ENCODE peak calls at places on chromosomes 4 and X, in five cellular contexts. One of them, this sample, is unnamed.

GRCh38 chrX:20527458-20528099 is 260.9 kb upstream of the RPS6KA3 start:
- DNase-seq in ovary: peak
- DNase-seq in Peyer's patch: no peak
- DNase-seq in HepG2: peak
- DNase-seq in lower leg skin: no peak
- DNase-seq in this sample: no peak

GRCh38 chr4:169231647-169232262 is 39.0 kb downstream of the SH3RF1 start:
- DNase-seq in ovary: no peak
- DNase-seq in Peyer's patch: no peak
- DNase-seq in HepG2: no peak
- DNase-seq in lower leg skin: no peak
- DNase-seq in this sample: no peak

GRCh38 chr4:101200561-101200960 is 146.8 kb downstream of the PPP3CA start:
- DNase-seq in ovary: no peak
- DNase-seq in Peyer's patch: no peak
- DNase-seq in HepG2: peak
- DNase-seq in lower leg skin: no peak
- DNase-seq in this sample: no peak

GRCh38 chrX:79452879-79453278 is 85.7 kb upstream of the ITM2A start:
- DNase-seq in ovary: no peak
- DNase-seq in Peyer's patch: peak
- DNase-seq in HepG2: no peak
- DNase-seq in lower leg skin: no peak
- DNase-seq in this sample: no peak

GRCh38 chr4:2250764-2251072 is 8.8 kb upstream of the HAUS3 start:
- DNase-seq in ovary: no peak
- DNase-seq in Peyer's patch: peak
- DNase-seq in HepG2: no peak
- DNase-seq in lower leg skin: peak
- DNase-seq in this sample: peak

GRCh38 chr4:84279678-84280077 is 219.4 kb downstream of the NKX6-1 start:
- DNase-seq in ovary: no peak
- DNase-seq in Peyer's patch: no peak
- DNase-seq in HepG2: no peak
- DNase-seq in lower leg skin: no peak
- DNase-seq in this sample: no peak

GRCh38 chrX:140099221-140099620 is 133.9 kb upstream of the CXorf66 start:
- DNase-seq in ovary: no peak
- DNase-seq in Peyer's patch: no peak
- DNase-seq in HepG2: no peak
- DNase-seq in lower leg skin: no peak
- DNase-seq in this sample: no peak

GRCh38 chrX:69025802-69026301 is 139.4 kb downstream of the PJA1 start:
- DNase-seq in ovary: no peak
- DNase-seq in Peyer's patch: no peak
- DNase-seq in HepG2: no peak
- DNase-seq in lower leg skin: no peak
- DNase-seq in this sample: no peak

GRCh38 chrX:47215291-47215900 is 3.1 kb upstream of the CDK16 start:
- DNase-seq in ovary: no peak
- DNase-seq in Peyer's patch: no peak
- DNase-seq in HepG2: no peak
- DNase-seq in lower leg skin: peak
- DNase-seq in this sample: no peak

GRCh38 chr4:139889901-139890300 is 224.3 kb downstream of the MGST2 start:
- DNase-seq in ovary: no peak
- DNase-seq in Peyer's patch: no peak
- DNase-seq in HepG2: no peak
- DNase-seq in lower leg skin: no peak
- DNase-seq in this sample: no peak

GRCh38 chrX:49675075-49675719 is 20.6 kb downstream of the PAGE1 start:
- DNase-seq in ovary: no peak
- DNase-seq in Peyer's patch: no peak
- DNase-seq in HepG2: no peak
- DNase-seq in lower leg skin: no peak
- DNase-seq in this sample: no peak

GRCh38 chrX:150213481-150214030 is 149.6 kb upstream of the MAMLD1 start:
- DNase-seq in ovary: no peak
- DNase-seq in Peyer's patch: no peak
- DNase-seq in HepG2: no peak
- DNase-seq in lower leg skin: peak
- DNase-seq in this sample: no peak

GRCh38 chrX:68833855-68834331 is 5.1 kb downstream of the EFNB1 start:
- DNase-seq in ovary: peak
- DNase-seq in Peyer's patch: peak
- DNase-seq in HepG2: no peak
- DNase-seq in lower leg skin: peak
- DNase-seq in this sample: no peak

GRCh38 chr4:79331126-79331876 is 5.4 kb upstream of the NAA11 start:
- DNase-seq in ovary: no peak
- DNase-seq in Peyer's patch: no peak
- DNase-seq in HepG2: no peak
- DNase-seq in lower leg skin: no peak
- DNase-seq in this sample: no peak

GRCh38 chr4:7541414-7541810 is 106.7 kb upstream of the PSAPL1 start:
- DNase-seq in ovary: no peak
- DNase-seq in Peyer's patch: no peak
- DNase-seq in HepG2: no peak
- DNase-seq in lower leg skin: no peak
- DNase-seq in this sample: no peak

GRCh38 chrX:13428055-13428786 is 108.4 kb upstream of the ATXN3L start:
- DNase-seq in ovary: no peak
- DNase-seq in Peyer's patch: no peak
- DNase-seq in HepG2: no peak
- DNase-seq in lower leg skin: no peak
- DNase-seq in this sample: no peak

GRCh38 chr4:19844436-19844835 is 407.3 kb upstream of the SLIT2 start:
- DNase-seq in ovary: no peak
- DNase-seq in Peyer's patch: no peak
- DNase-seq in HepG2: no peak
- DNase-seq in lower leg skin: no peak
- DNase-seq in this sample: no peak

GRCh38 chr4:87053064-87053693 is 118.4 kb downstream of the AFF1 start:
- DNase-seq in ovary: no peak
- DNase-seq in Peyer's patch: no peak
- DNase-seq in HepG2: no peak
- DNase-seq in lower leg skin: no peak
- DNase-seq in this sample: no peak

GRCh38 chr4:176413171-176413570 is 93.4 kb downstream of the SPCS3 start:
- DNase-seq in ovary: no peak
- DNase-seq in Peyer's patch: no peak
- DNase-seq in HepG2: no peak
- DNase-seq in lower leg skin: no peak
- DNase-seq in this sample: no peak

GRCh38 chrX:77953708-77954107 is 15.7 kb downstream of the PGAM4 start:
- DNase-seq in ovary: no peak
- DNase-seq in Peyer's patch: no peak
- DNase-seq in HepG2: no peak
- DNase-seq in lower leg skin: no peak
- DNase-seq in this sample: no peak

GRCh38 chr4:53151489-53151788 is 214.4 kb downstream of the SCFD2 start:
- DNase-seq in ovary: no peak
- DNase-seq in Peyer's patch: no peak
- DNase-seq in HepG2: no peak
- DNase-seq in lower leg skin: no peak
- DNase-seq in this sample: no peak

GRCh38 chr4:84985952-84986351 is 19.5 kb upstream of the WDFY3 start:
- DNase-seq in ovary: no peak
- DNase-seq in Peyer's patch: no peak
- DNase-seq in HepG2: peak
- DNase-seq in lower leg skin: no peak
- DNase-seq in this sample: no peak

GRCh38 chr4:16676247-16676646 is 222.2 kb downstream of the LDB2 start:
- DNase-seq in ovary: no peak
- DNase-seq in Peyer's patch: no peak
- DNase-seq in HepG2: no peak
- DNase-seq in lower leg skin: no peak
- DNase-seq in this sample: no peak

DNA sequence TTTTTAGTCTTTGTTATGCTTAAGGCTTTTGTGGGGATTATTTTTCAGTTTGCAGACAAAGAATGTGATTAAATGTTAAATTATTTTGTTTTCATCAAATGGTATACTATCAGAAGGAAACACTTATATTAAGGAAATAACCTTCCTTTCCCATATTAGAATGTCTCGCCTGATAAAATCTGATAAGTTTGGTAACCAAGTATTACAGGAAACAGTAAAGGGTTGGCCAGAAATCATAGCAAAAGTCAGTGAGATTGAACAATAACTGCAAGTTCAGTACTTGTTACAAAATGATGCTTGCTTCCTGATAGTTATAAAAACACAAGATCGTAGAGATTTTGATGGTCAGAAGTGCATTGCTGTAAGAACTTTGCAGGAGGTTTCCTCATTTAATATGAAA is 40.6 kb downstream of the FABP2 start:
- DNase-seq in ovary: no peak
- DNase-seq in Peyer's patch: no peak
- DNase-seq in HepG2: no peak
- DNase-seq in lower leg skin: no peak
- DNase-seq in this sample: no peak
- TF ChIP-seq POLR2A in ovary: no peak
- TF ChIP-seq POLR2A in Peyer's patch: no peak
- TF ChIP-seq POLR2A in HepG2: no peak
- TF ChIP-seq POLR2A in lower leg skin: no peak
- TF ChIP-seq POLR2A in this sample: no peak

DNA sequence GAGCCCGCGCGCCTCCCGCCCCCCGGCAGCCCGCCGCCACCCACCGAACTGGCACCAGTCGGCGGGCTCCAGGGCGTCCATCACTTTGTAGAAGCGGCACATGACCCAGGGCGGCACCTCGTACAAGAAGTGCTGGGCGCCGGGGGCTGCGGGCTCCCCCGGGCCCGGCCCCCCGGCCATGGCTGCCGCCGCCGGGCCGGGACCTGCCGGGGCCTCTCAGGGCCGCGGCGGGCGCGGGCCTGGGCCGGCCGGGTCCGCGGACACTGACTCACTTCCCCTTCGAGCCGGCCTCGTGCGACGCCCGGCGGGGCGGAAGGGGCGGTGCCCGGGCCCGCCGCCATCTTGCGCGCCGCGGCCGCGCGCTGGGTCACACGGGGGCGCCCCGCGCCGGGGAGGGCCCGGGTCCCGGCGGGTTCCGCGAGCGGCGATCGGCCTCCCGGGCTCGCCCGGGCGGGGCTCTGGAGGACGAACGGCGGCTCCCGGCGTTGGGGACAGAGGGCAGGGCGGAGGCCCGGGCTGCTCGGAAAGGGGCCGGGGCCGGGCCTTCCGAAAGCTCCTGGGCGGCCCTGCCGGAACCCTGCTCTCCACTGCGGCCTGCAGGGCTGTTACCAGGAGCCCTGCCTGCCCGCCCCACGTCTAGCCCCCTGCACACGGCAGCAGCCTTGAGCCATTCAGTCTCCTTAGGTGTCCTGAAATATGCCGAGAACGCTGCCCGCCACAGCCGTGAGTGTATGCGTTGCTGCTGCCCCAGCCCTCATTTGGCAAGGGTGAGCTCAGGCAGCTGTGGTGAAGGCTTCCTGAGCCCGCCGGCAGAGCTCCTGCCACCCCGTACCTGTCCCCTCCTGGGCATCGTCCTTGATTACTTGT is at the start of gene IRAK1:
- DNase-seq in ovary: peak
- DNase-seq in Peyer's patch: peak
- DNase-seq in HepG2: no peak
- DNase-seq in lower leg skin: no peak
- DNase-seq in this sample: peak
- TF ChIP-seq POLR2A in ovary: no peak
- TF ChIP-seq POLR2A in Peyer's patch: no peak
- TF ChIP-seq POLR2A in HepG2: no peak
- TF ChIP-seq POLR2A in lower leg skin: no peak
- TF ChIP-seq POLR2A in this sample: peak

GRCh38 chr4:156227321-156227720 is 273.7 kb upstream of the CTSO start:
- DNase-seq in ovary: no peak
- DNase-seq in Peyer's patch: no peak
- DNase-seq in HepG2: no peak
- DNase-seq in lower leg skin: no peak
- DNase-seq in this sample: no peak

GRCh38 chr4:156228706-156229105 is 275.0 kb upstream of the CTSO start:
- DNase-seq in ovary: no peak
- DNase-seq in Peyer's patch: no peak
- DNase-seq in HepG2: no peak
- DNase-seq in lower leg skin: no peak
- DNase-seq in this sample: no peak

DNA sequence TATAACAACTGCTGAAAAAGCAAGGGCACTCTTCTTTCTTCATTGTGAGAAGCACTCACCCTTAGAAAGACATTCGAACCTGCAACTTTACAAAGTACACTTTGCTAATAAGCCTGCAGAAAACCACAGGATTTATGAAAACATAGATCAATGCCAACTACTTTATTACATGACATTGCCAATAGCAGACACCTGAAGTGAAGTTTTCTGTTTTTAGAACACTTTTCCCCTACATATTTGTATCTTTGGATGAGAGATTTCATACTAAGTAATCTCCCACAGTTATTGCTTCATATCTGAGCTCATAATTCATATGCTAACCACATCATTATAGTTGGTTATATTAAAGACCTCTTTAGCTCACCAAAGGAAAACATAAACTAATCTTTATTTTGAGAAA is 276.5 kb upstream of the CTSO start:
- DNase-seq in ovary: no peak
- DNase-seq in Peyer's patch: no peak
- DNase-seq in HepG2: no peak
- DNase-seq in lower leg skin: no peak
- DNase-seq in this sample: no peak
- TF ChIP-seq POLR2A in ovary: no peak
- TF ChIP-seq POLR2A in Peyer's patch: no peak
- TF ChIP-seq POLR2A in HepG2: no peak
- TF ChIP-seq POLR2A in lower leg skin: no peak
- TF ChIP-seq POLR2A in this sample: no peak

GRCh38 chr4:879730-880079 is 52.4 kb downstream of the GAK start:
- DNase-seq in ovary: no peak
- DNase-seq in Peyer's patch: no peak
- DNase-seq in HepG2: no peak
- DNase-seq in lower leg skin: no peak
- DNase-seq in this sample: no peak

GRCh38 chr4:880684-881405 is 51.3 kb downstream of the GAK start:
- DNase-seq in ovary: no peak
- DNase-seq in Peyer's patch: no peak
- DNase-seq in HepG2: no peak
- DNase-seq in lower leg skin: no peak
- DNase-seq in this sample: no peak

GRCh38 chr4:883377-884095 is 48.6 kb downstream of the GAK start:
- DNase-seq in ovary: no peak
- DNase-seq in Peyer's patch: no peak
- DNase-seq in HepG2: no peak
- DNase-seq in lower leg skin: no peak
- DNase-seq in this sample: no peak

GRCh38 chr4:882646-883045 is 49.5 kb downstream of the GAK start:
- DNase-seq in ovary: no peak
- DNase-seq in Peyer's patch: no peak
- DNase-seq in HepG2: no peak
- DNase-seq in lower leg skin: no peak
- DNase-seq in this sample: no peak

DNA sequence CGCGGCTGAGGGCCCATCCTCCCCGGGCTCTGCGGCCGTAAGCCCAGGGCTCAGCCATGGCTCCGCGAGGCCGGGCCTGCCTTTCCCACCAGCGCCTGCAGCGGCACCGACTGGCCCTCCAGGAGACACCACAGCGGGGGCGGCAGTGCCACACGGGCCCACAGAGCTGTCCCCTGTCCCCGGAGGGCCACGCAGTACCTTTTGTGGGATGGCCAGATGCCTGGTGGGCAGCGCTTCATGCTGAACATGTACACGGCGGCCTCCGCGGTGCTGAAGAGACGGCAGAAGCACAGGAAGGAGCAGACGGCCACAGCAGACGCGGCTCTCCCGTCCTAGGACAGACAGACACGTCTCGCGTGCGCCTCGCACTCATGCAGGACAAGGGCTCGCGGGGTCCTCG is 50.4 kb downstream of the GAK start:
- DNase-seq in ovary: no peak
- DNase-seq in Peyer's patch: no peak
- DNase-seq in HepG2: no peak
- DNase-seq in lower leg skin: no peak
- DNase-seq in this sample: no peak
- TF ChIP-seq POLR2A in ovary: no peak
- TF ChIP-seq POLR2A in Peyer's patch: no peak
- TF ChIP-seq POLR2A in HepG2: no peak
- TF ChIP-seq POLR2A in lower leg skin: no peak
- TF ChIP-seq POLR2A in this sample: no peak